ENCODE peak calls at places on chromosomes 13 and 19, in seven cellular contexts. J is HCT116, M is H1, I is GM12878, N is HepG2, R is SK-N-SH, P is K562. U is an unnamed sample.

GRCh38 chr13:75596657-75597182 is 39.4 kb upstream of the LMO7 start:
- DNase-seq in M (no peak), P (no peak), I (no peak), N (no peak), J (no peak), R (no peak), U (no peak)

GRCh38 chr13:111165189-111165588 is 50.1 kb downstream of the ARHGEF7 start:
- DNase-seq in N (no peak), I (no peak), J (no peak), M (no peak), R (no peak), P (no peak), U (no peak)

GRCh38 chr13:76980075-76980718 is 11.7 kb upstream of the CLN5 start:
- DNase-seq in M (peak), P (peak), J (peak), N (peak), R (peak), I (no peak), U (peak)

GRCh38 chr13:110546933-110547332 is 14.6 kb downstream of the RAB20 start:
- DNase-seq in R (no peak), P (no peak), I (no peak), N (peak), M (no peak), J (peak), U (peak)

GRCh38 chr19:4976412-4977298 is 7.7 kb downstream of the KDM4B start:
- DNase-seq in J (no peak), N (peak), I (no peak), M (no peak), P (no peak), R (peak), U (peak)

GRCh38 chr19:16886305-16886880 is 2.4 kb upstream of the F2RL3 start:
- DNase-seq in J (no peak), P (no peak), M (no peak), N (peak), I (no peak), R (no peak), U (no peak)

GRCh38 chr13:112158961-112159360 is 92.0 kb downstream of the SOX1 start:
- DNase-seq in R (no peak), I (no peak), J (no peak), P (no peak), N (no peak), M (no peak), U (no peak)

GRCh38 chr19:44635581-44636438 is 7.9 kb upstream of the PVR start:
- DNase-seq in N (no peak), P (no peak), J (no peak), I (no peak), M (no peak), R (no peak), U (no peak)

GRCh38 chr19:31054430-31054829 is 294.8 kb downstream of the TSHZ3 start:
- DNase-seq in P (no peak), R (peak), I (no peak), J (no peak), M (peak), N (no peak), U (no peak)

GRCh38 chr13:76667551-76667950 is 218.7 kb downstream of the KCTD12 start:
- DNase-seq in J (no peak), N (no peak), P (no peak), M (no peak), I (no peak), R (peak), U (no peak)

GRCh38 chr19:31659897-31660210 is 310.6 kb upstream of the TSHZ3 start:
- DNase-seq in I (no peak), J (no peak), M (no peak), R (no peak), P (no peak), N (no peak), U (no peak)

GRCh38 chr13:40488869-40489391 is 177.5 kb downstream of the FOXO1 start:
- DNase-seq in R (no peak), I (no peak), P (no peak), J (no peak), M (no peak), N (no peak), U (no peak)

GRCh38 chr13:32036131-32036695 is 4.6 kb downstream of the FRY start:
- DNase-seq in M (no peak), J (no peak), P (no peak), R (no peak), N (no peak), I (no peak), U (no peak)

GRCh38 chr13:34243396-34243795 is 425.4 kb downstream of the RFC3 start:
- DNase-seq in M (no peak), P (no peak), N (no peak), R (no peak), I (no peak), J (no peak), U (no peak)

GRCh38 chr13:61113140-61113658 is 302.4 kb downstream of the PCDH20 start:
- DNase-seq in J (no peak), M (no peak), I (no peak), N (no peak), R (no peak), P (no peak), U (no peak)

GRCh38 chr13:54185785-54186184 is 1157.2 kb downstream of the OLFM4 start:
- DNase-seq in R (no peak), J (no peak), M (no peak), I (no peak), P (no peak), N (no peak), U (peak)

GRCh38 chr13:32211788-32212187 is 103.4 kb downstream of the ZAR1L start:
- DNase-seq in I (no peak), N (no peak), R (no peak), J (no peak), P (no peak), M (no peak), U (no peak)

GRCh38 chr19:50387868-50388245 is 3.7 kb downstream of the POLD1 start:
- DNase-seq in M (no peak), R (no peak), P (no peak), J (no peak), I (no peak), N (no peak), U (no peak)

DNA sequence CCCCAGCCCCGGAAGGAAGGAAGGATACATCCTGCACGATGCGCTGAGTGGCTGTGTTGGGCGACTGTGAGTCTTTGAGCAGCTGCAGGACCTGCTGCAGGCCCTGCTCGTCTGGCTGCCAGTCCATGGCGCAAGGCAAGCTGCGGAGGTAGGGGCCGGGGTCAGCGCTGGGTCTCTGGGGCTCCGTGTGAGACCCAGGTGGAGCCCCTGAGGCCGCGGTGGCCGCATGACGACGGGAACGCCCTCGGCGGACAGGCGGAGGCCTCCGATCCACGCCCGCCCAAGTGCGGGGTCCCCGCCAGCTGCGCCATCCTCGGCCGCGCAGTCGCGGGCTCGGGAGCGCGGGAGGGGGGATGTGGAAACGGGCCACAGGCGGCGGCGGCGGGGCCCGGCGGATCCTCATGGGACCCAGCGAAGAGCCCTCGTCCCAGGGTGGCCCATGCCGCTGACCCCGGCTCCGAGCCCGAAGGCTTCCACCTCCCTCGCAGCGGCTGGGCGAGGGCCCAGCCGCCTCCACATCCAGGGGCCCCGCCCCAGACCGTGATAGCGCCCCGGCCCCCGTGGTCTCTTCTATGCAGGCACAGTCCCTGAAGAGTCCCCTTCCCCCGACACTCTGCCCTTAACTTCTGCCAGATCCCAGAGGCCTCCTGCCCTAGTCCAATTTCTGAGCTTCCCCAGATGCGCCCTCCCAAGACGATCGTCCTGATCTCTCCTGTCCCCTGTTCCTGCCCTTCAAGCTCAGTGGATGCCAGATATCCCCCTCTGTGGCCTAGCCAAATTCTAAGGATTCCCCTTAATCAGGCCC is 2.7 kb downstream of the TNPO2 start:
- DNase-seq in M (no peak), N (no peak), I (no peak), J (no peak), R (peak), P (peak), U (no peak)
- TF ChIP-seq JUND in M (no peak), N (no peak), I (no peak), J (no peak), R (no peak), P (no peak), U (no peak)

DNA sequence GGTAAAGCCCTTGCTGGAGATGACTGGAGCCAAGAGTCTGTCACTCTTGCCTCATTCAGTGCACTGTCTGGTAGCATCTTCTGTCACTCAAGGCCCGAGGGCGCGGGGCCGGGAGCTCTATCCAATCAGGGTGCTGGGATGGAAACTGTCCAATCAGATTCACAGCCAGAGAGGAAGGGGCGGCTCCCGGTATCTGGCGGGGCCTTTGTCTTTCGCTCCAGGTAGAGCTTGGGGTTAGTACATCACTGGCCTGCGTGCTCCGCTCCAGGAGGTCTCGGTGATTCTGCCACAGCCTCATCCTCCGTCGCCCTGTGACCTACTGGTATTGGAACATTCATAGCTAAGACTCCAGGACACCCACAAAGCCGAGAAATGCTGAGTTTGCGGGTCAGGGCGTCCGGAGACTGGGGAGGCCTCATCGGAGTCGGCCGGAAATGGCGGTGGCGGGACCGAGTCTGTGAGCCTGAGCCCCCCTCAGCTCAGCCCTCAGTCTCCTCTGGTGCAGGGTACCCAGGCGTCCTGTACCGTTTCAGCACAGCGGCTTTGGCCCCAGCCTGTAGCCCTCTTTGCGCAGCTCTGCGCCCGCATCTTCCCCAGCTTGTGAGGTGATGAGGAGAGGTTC is 20.6 kb upstream of the ZNF430 start:
- DNase-seq in M (peak), R (peak), P (peak), I (peak), J (no peak), N (no peak), U (peak)
- TF ChIP-seq JUND in M (no peak), R (no peak), P (no peak), I (no peak), J (no peak), N (no peak), U (no peak)

GRCh38 chr13:24348385-24348784 is 39.0 kb downstream of the C1QTNF9 start:
- DNase-seq in N (no peak), I (no peak), R (no peak), P (no peak), J (no peak), M (no peak), U (no peak)

GRCh38 chr13:24353736-24354135 is 44.4 kb downstream of the C1QTNF9 start:
- DNase-seq in I (no peak), P (no peak), R (no peak), N (no peak), J (no peak), M (no peak), U (no peak)

GRCh38 chr13:24351423-24351822 is 42.0 kb downstream of the C1QTNF9 start:
- DNase-seq in P (no peak), M (no peak), R (no peak), N (no peak), I (no peak), J (no peak), U (no peak)

DNA sequence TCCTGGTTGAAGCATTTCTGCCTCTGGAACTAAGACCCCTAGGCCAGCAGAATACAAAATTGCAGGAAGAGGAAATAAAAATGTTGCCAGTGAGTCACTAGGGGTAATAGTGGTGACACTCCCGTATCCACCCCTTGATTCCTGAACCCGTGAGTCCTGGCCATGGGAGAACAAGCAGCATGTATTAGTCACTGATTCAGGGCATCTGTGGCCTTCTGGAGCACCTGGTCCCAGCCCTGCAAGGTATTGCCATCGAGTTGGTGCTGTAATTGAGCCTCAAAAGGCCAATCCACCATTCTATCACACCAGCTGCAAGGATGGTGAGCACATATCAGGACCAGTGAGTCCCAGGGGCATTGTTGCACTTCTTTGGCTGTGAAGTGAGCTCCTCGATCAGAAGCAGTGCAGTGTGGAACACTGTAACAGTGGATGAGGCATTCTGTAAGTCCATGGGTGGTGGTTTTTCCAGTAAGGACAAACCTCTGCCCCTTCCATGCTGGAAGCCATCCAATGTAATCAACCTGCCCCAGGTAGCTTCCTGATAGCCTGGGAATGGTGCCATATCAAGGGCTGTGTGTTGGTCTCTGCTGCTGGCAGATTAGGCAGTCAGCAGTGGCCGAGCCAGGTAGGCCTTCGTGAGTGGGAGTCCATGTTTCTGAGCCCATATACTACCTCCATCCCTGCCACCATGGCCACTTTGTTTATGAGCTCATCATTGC is 39.6 kb downstream of the C1QTNF9 start:
- DNase-seq in M (no peak), P (no peak), J (peak), R (no peak), I (no peak), N (no peak), U (no peak)
- TF ChIP-seq JUND in M (no peak), P (no peak), J (peak), R (no peak), I (no peak), N (no peak), U (no peak)

GRCh38 chr13:78827471-78827870 is 168.5 kb upstream of the OBI1 start:
- DNase-seq in M (no peak), J (no peak), P (no peak), R (no peak), N (no peak), I (no peak), U (no peak)

GRCh38 chr13:78830508-78830907 is 171.6 kb upstream of the OBI1 start:
- DNase-seq in I (no peak), N (no peak), M (no peak), P (no peak), R (no peak), J (no peak), U (no peak)

GRCh38 chr13:78826936-78827335 is 168.0 kb upstream of the OBI1 start:
- DNase-seq in P (no peak), M (no peak), I (no peak), R (no peak), N (no peak), J (no peak), U (no peak)

GRCh38 chr13:78829821-78830220 is 170.9 kb upstream of the OBI1 start:
- DNase-seq in R (no peak), N (no peak), M (no peak), J (no peak), P (no peak), I (no peak), U (no peak)

GRCh38 chr13:78826312-78826711 is 167.4 kb upstream of the OBI1 start:
- DNase-seq in I (no peak), J (no peak), N (no peak), M (no peak), R (no peak), P (no peak), U (no peak)
- TF ChIP-seq JUND in I (no peak), J (no peak), N (no peak), M (no peak), R (no peak), P (no peak), U (no peak)

GRCh38 chr19:1967087-1967608 is 26.2 kb downstream of the CSNK1G2 start:
- DNase-seq in P (no peak), I (no peak), M (no peak), R (no peak), J (no peak), N (no peak), U (no peak)
- TF ChIP-seq JUND in P (no peak), I (no peak), M (no peak), R (no peak), J (no peak), N (no peak), U (no peak)

GRCh38 chr19:57686727-57687126 is 5.0 kb downstream of the ZNF551 start:
- DNase-seq in M (no peak), J (no peak), N (no peak), R (no peak), I (no peak), P (no peak), U (no peak)

GRCh38 chr19:57687363-57688010 is 5.7 kb downstream of the ZNF551 start:
- DNase-seq in N (no peak), M (no peak), I (no peak), J (no peak), R (no peak), P (no peak), U (no peak)

GRCh38 chr19:57682226-57682766 is 519 bp downstream of the ZNF551 start:
- DNase-seq in R (no peak), J (no peak), P (no peak), I (no peak), M (no peak), N (no peak), U (no peak)

GRCh38 chr19:57689750-57690149 is 8.0 kb downstream of the ZNF551 start:
- DNase-seq in N (no peak), R (no peak), M (no peak), P (no peak), I (no peak), J (no peak), U (no peak)

DNA sequence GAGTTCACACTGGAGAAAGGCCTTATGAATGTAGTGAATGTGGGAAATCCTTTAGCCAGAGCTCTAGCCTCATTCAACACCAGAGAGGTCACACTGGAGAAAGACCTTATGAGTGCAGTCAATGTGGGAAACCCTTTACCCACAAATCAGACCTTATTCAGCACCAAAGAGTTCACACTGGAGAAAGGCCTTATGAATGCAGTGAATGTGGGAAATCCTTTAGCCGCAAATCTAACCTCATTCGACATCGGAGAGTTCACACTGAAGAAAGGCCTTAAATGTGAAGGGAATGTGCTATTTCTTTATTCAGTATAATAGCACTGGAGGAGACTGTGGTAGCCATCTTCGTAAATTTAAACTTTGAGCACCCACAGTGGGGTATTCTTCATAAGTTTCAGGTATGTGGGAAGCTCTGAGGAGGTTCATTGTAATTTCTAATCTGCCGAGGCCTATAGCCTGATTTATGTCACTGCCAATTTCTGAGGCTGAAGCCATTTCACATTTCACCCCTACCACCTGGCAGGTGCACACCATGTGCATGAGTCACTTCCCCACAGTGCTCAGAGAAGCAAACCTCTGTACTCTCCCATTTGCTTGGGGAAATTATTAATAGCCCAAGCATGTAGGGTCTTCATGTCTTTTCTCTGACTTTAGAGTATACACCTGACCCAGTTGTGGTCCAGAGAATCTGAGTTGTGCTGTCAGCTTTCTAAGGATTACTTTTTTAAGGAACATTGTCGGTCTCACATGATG is 6.4 kb downstream of the ZNF551 start:
- DNase-seq in N (no peak), P (no peak), I (no peak), J (no peak), M (no peak), R (no peak), U (no peak)
- TF ChIP-seq JUND in N (no peak), P (no peak), I (no peak), J (no peak), M (no peak), R (no peak), U (no peak)

GRCh38 chr13:51808811-51809210 is 4.8 kb upstream of the DHRS12 start:
- DNase-seq in N (no peak), J (no peak), P (no peak), R (no peak), I (no peak), M (no peak), U (no peak)
- TF ChIP-seq JUND in N (no peak), J (no peak), P (no peak), R (no peak), I (no peak), M (no peak), U (no peak)

GRCh38 chr19:41327076-41327475 is 17.1 kb downstream of the CCDC97 start:
- DNase-seq in I (no peak), R (no peak), J (no peak), P (no peak), N (no peak), M (no peak), U (no peak)
- TF ChIP-seq JUND in I (no peak), R (no peak), J (no peak), P (no peak), N (no peak), M (no peak), U (no peak)